ENCODE peak calls at places on chromosomes 5 and 9, in ten cellular contexts. W, H, G, L, Z, D, U, V, C and J are unnamed samples.

GRCh38 chr5:69206528-69207190 is 17.3 kb downstream of the CENPH start:
- DNase-seq in V (no peak), Z (no peak), W (no peak), H (no peak), G (no peak), C (no peak), U (peak; percentile 80), L (no peak), D (peak; percentile 9), J (peak; percentile 55)

GRCh38 chr5:52794519-52794918 is 6.8 kb downstream of the ITGA1 start:
- DNase-seq in W (no peak), C (no peak), Z (no peak), G (no peak), H (no peak), D (peak; percentile 64), L (no peak), V (no peak), U (peak; percentile 56), J (peak; percentile 41)

GRCh38 chr5:97075649-97076048 is 66.8 kb downstream of the LIX1 start:
- DNase-seq in H (no peak), L (no peak), C (no peak), D (no peak), Z (no peak), G (no peak), V (no peak), W (no peak), U (no peak), J (no peak)

GRCh38 chr5:72063219-72063819 is 44.0 kb upstream of the MAP1B start:
- DNase-seq in U (peak; percentile 25), Z (peak; percentile 19), H (no peak), L (no peak), D (peak; percentile 39), G (peak; percentile 30), V (peak; percentile 87), C (peak; percentile 17), W (peak; percentile 32), J (peak; percentile 48)

GRCh38 chr5:107372723-107373487 is 297.8 kb downstream of the EFNA5 start:
- DNase-seq in C (no peak), V (no peak), Z (no peak), U (no peak), G (peak; percentile 42), W (no peak), D (peak; percentile 8), H (no peak), L (no peak), J (no peak)

GRCh38 chr5:170611446-170612088 is 107.7 kb downstream of the KCNIP1 start:
- DNase-seq in D (peak; percentile 10), U (no peak), G (no peak), L (no peak), W (no peak), C (no peak), H (no peak), Z (no peak), V (no peak), J (peak; percentile 17)

GRCh38 chr9:113302792-113303418 is at the start of gene RNF183:
- DNase-seq in C (no peak), G (no peak), U (peak; percentile 3), L (no peak), H (no peak), V (peak; percentile 49), W (no peak), D (no peak), Z (no peak), J (peak; percentile 35)

GRCh38 chr5:90881626-90882150 is 323.1 kb downstream of the ADGRV1 start:
- DNase-seq in G (no peak), C (no peak), W (no peak), Z (no peak), U (no peak), H (no peak), V (no peak), D (no peak), L (no peak), J (no peak)

GRCh38 chr9:34197756-34198711 is 19.2 kb downstream of the UBAP1 start:
- DNase-seq in C (no peak), L (no peak), D (no peak), Z (no peak), H (no peak), G (no peak), W (no peak), V (peak; percentile 89), U (no peak), J (peak; percentile 50)

GRCh38 chr5:115559524-115559923 is 14.9 kb upstream of the FEM1C start:
- DNase-seq in Z (no peak), G (no peak), W (no peak), H (no peak), D (peak; percentile 89), C (peak; percentile 58), U (peak; percentile 73), L (no peak), V (no peak), J (peak; percentile 59)

GRCh38 chr5:32531885-32532520 is 53.4 kb upstream of the SUB1 start:
- DNase-seq in G (peak; percentile 18), L (no peak), W (no peak), U (peak; percentile 21), D (peak; percentile 69), C (peak; percentile 32), V (peak; percentile 84), Z (peak; percentile 65), H (no peak), J (peak; percentile 53)

GRCh38 chr9:131227112-131228058 is 48.9 kb downstream of the FAM78A start:
- DNase-seq in G (no peak), W (peak; percentile 69), C (no peak), H (no peak), L (no peak), Z (no peak), V (no peak), D (peak; percentile 54), U (no peak), J (no peak)

DNA sequence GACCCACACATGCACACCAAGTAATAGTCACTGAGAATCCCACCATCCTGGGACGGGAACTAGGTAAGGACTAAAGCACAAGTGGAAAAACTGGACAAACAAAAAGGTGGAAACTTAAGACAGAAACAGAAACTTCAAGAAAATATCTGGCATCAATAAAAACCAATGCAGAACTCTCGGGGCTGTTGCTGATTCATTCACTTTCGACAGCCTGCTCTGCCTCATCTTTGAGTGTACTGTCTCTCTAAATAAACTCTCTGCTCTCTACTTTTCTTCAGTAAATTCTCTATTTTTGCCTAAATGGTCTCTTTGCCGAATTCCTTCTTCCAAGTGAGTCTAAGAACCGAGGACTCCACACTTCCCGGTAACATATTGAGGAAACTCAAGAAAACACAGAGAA is 116.9 kb downstream of the CDH9 start:
- DNase-seq in V (no peak), H (no peak), Z (peak; percentile 26), W (no peak), D (no peak), U (no peak), C (no peak), G (no peak), L (no peak), J (no peak)
- TF ChIP-seq CTCF in V (no peak), H (no peak), Z (no peak), W (no peak), D (no peak), U (no peak), C (no peak), G (no peak), L (no peak), J (no peak)

GRCh38 chr5:77355074-77355473 is 137.0 kb downstream of the WDR41 start:
- DNase-seq in U (no peak), L (no peak), V (no peak), G (no peak), W (no peak), H (no peak), Z (no peak), D (no peak), C (no peak), J (no peak)

GRCh38 chr5:77355751-77356150 is 136.4 kb downstream of the WDR41 start:
- DNase-seq in W (no peak), H (no peak), V (no peak), D (no peak), L (no peak), U (no peak), C (no peak), G (no peak), Z (no peak), J (no peak)

GRCh38 chr5:77356740-77357139 is 135.4 kb downstream of the WDR41 start:
- DNase-seq in C (peak; percentile 58), H (no peak), D (peak; percentile 8), Z (no peak), L (no peak), U (peak; percentile 56), G (no peak), W (no peak), V (no peak), J (peak; percentile 77)

GRCh38 chr5:77354454-77354853 is 137.7 kb downstream of the WDR41 start:
- DNase-seq in V (no peak), L (no peak), C (no peak), G (no peak), W (no peak), Z (no peak), H (no peak), D (no peak), U (no peak), J (no peak)

DNA sequence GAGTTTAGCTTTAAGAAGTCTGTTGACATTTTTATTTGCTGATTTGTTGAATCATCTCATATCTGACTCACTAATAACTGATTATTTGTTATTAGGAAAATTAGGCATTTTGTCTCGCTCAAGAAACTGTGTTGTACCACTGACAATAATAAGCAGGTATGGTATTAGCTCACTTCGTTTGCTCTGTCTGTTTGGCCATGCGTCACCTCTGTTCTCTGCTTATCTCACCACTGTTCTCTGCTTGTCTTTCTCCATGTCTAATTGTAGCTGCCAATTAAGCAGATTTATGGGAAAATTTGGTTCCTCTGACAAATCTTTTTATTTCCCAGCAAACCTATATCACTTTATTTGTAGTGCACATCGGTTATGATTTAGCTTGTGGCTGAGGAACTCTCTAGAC is 138.9 kb downstream of the WDR41 start:
- DNase-seq in D (no peak), W (no peak), Z (no peak), C (no peak), H (no peak), U (no peak), V (no peak), G (no peak), L (no peak), J (no peak)
- H3K4me3 ChIP-seq in D (no peak overlapping the region), W (no peak overlapping the region), Z (no peak overlapping the region), C (no peak overlapping the region), H (no peak overlapping the region), U (no peak overlapping the region), V (no peak overlapping the region), G (no peak overlapping the region), L (no peak overlapping the region), J (no peak overlapping the region)

GRCh38 chr5:57338068-57338848 is 144.4 kb downstream of the ACTBL2 start:
- DNase-seq in U (peak; percentile 33), C (no peak), L (no peak), V (peak; percentile 60), G (peak; percentile 46), Z (peak; percentile 55), W (no peak), D (peak; percentile 55), H (no peak), J (peak; percentile 45)
- TF ChIP-seq CTCF in U (peak; percentile 52), C (peak; percentile 27), L (peak; percentile 30), V (peak; percentile 81), G (peak; percentile 79), Z (peak; percentile 69), W (no peak), D (peak; percentile 45), H (no peak), J (peak; percentile 42)

DNA sequence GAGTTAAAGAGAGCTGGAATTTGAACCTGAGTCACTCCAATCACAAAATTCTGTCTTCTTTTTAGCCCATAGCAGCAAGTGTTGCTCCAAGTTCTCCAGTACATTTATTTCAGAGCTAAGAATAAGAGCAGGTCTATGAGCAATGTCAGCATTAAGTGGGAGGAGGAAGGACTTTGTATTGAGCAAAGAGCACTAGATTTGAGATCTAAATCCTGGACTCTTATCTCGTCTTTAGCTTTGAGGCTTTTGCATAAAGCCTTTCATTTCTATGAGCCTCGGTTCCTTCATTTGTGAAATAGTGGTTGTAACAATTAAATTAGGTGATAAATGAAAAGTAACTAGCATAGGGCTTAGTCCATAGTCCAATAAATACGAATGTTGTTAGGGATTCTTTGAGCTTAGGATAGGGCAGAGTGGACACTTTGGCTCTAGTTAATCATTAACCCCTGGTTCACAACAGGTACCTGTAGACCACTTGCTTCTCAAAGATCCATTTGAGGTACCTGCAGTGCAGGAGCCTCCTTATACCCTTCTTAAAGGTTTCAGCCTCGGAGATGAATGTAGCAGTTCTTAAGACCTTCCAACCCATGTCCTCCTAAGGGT is 464.1 kb upstream of the KLF4 start:
- DNase-seq in L (no peak), H (no peak), D (no peak), V (no peak), Z (no peak), U (no peak), C (no peak), W (no peak), G (no peak), J (no peak)
- H3K4me3 ChIP-seq in L (no peak overlapping the region), H (no peak overlapping the region), D (no peak overlapping the region), V (no peak overlapping the region), Z (no peak overlapping the region), U (no peak overlapping the region), C (no peak overlapping the region), W (no peak overlapping the region), G (no peak overlapping the region), J (no peak overlapping the region)